ENCODE peak calls at places on chromosomes 16 and 17, in eight cellular contexts. O is OCI-LY7, B is HCT116, J is lower lobe of right lung, D is endothelial cell of umbilical vein, H is Peyer's patch, K is cardiac muscle cell, Z is heart right ventricle. R is an unnamed sample.

GRCh38 chr17:61657338-61657737 is 66.3 kb upstream of the NACA2 start:
- DNase-seq in O (no peak), B (no peak), J (no peak), D (peak), H (no peak), K (no peak), Z (no peak), R (no peak)

GRCh38 chr16:89341697-89342694 is 124.5 kb downstream of the ZNF778 start:
- DNase-seq in O (no peak), B (no peak), J (peak), D (no peak), H (peak), K (no peak), Z (no peak), R (no peak)

GRCh38 chr17:48850792-48851325 is 20.0 kb downstream of the CALCOCO2 start:
- DNase-seq in O (no peak), B (no peak), J (no peak), D (no peak), H (no peak), K (no peak), Z (no peak), R (no peak)

GRCh38 chr16:86821933-86822332 is 243.6 kb downstream of the FOXL1 start:
- DNase-seq in O (no peak), B (no peak), J (no peak), D (no peak), H (no peak), K (no peak), Z (no peak), R (no peak)

GRCh38 chr16:10736926-10737625 is 6.6 kb upstream of the NUBP1 start:
- DNase-seq in O (peak), B (peak), J (no peak), D (peak), H (no peak), K (peak), Z (no peak), R (peak)

GRCh38 chr16:67451061-67451703 is 20.3 kb downstream of the HSD11B2 start:
- DNase-seq in O (no peak), B (no peak), J (no peak), D (no peak), H (peak), K (no peak), Z (peak), R (no peak)

GRCh38 chr16:87897563-87898505 is 28.5 kb upstream of the SLC7A5 start:
- DNase-seq in O (peak), B (no peak), J (no peak), D (no peak), H (no peak), K (no peak), Z (no peak), R (no peak)

GRCh38 chr16:85285681-85286065 is 173.4 kb upstream of the CIBAR2 start:
- DNase-seq in O (no peak), B (no peak), J (no peak), D (no peak), H (no peak), K (no peak), Z (no peak), R (no peak)

GRCh38 chr17:8029121-8029520 is 9.7 kb upstream of the ALOX15B start:
- DNase-seq in O (no peak), B (no peak), J (no peak), D (no peak), H (no peak), K (peak), Z (no peak), R (no peak)

GRCh38 chr17:28426081-28426519 is 20.1 kb upstream of the SLC46A1 start:
- DNase-seq in O (no peak), B (no peak), J (no peak), D (no peak), H (peak), K (peak), Z (no peak), R (no peak)

GRCh38 chr16:57372372-57373116 is at the start of gene CX3CL1:
- DNase-seq in O (no peak), B (no peak), J (peak), D (peak), H (peak), K (peak), Z (peak), R (peak)

GRCh38 chr16:3089717-3090592 is 9.1 kb downstream of the ZSCAN10 start:
- DNase-seq in O (no peak), B (no peak), J (no peak), D (no peak), H (no peak), K (no peak), Z (no peak), R (no peak)

GRCh38 chr16:81778861-81779539 is at the start of gene PLCG2:
- DNase-seq in O (peak), B (peak), J (peak), D (peak), H (peak), K (peak), Z (peak), R (peak)

GRCh38 chr16:83586036-83586810 is 221.6 kb upstream of the HSBP1 start:
- DNase-seq in O (no peak), B (no peak), J (no peak), D (no peak), H (no peak), K (no peak), Z (no peak), R (no peak)

GRCh38 chr17:31834448-31834847 is 24.6 kb downstream of the COPRS start:
- DNase-seq in O (no peak), B (no peak), J (no peak), D (no peak), H (no peak), K (no peak), Z (no peak), R (no peak)

GRCh38 chr16:80824623-80825364 is 20.4 kb upstream of the CDYL2 start:
- DNase-seq in O (peak), B (peak), J (no peak), D (peak), H (no peak), K (peak), Z (no peak), R (peak)

GRCh38 chr17:34305061-34305460 is 14.2 kb upstream of the CCL8 start:
- DNase-seq in O (no peak), B (no peak), J (no peak), D (no peak), H (no peak), K (no peak), Z (no peak), R (no peak)
- H3K4me3 ChIP-seq in O (no peak), B (no peak), J (no peak), D (no peak), H (no peak), K (no peak), Z (no peak), R (no peak)

GRCh38 chr17:64178011-64178825 is 48.3 kb upstream of the ERN1 start:
- DNase-seq in O (no peak), B (no peak), J (no peak), D (no peak), H (no peak), K (no peak), Z (no peak), R (no peak)
- H3K27ac ChIP-seq in O (no peak), B (no peak), J (no peak), D (no peak), H (no peak), K (no peak), Z (peak), R (no peak)

GRCh38 chr17:71022758-71023157 is 853.4 kb downstream of the KCNJ2 start:
- DNase-seq in O (no peak), B (no peak), J (no peak), D (no peak), H (no peak), K (no peak), Z (no peak), R (no peak)

GRCh38 chr17:71024172-71024571 is 854.8 kb downstream of the KCNJ2 start:
- DNase-seq in O (no peak), B (no peak), J (no peak), D (no peak), H (no peak), K (no peak), Z (no peak), R (no peak)

GRCh38 chr17:71024969-71025368 is 855.6 kb downstream of the KCNJ2 start:
- DNase-seq in O (no peak), B (no peak), J (no peak), D (no peak), H (no peak), K (no peak), Z (no peak), R (no peak)

GRCh38 chr17:71023631-71024030 is 854.3 kb downstream of the KCNJ2 start:
- DNase-seq in O (no peak), B (no peak), J (no peak), D (no peak), H (no peak), K (peak), Z (no peak), R (peak)

DNA sequence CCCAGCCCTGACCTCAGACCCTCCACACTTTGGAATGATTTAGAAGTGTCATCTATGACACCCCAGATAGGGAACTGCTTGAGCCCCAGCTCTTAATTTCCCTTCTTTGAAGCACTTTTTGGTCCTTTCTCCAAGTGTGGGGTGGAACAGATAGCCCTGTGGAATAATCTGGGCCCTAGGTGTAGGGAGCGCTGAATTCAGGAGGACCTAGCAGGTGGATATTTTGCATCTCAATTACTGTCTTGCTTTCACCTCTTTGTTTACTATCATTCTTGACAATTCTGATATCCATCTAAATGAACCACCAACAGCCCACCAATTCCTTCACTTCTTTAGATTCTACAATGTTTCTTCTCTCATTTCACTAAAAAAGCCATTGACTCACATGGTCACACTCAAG is 850.4 kb downstream of the KCNJ2 start:
- DNase-seq in O (no peak), B (no peak), J (no peak), D (no peak), H (no peak), K (no peak), Z (no peak), R (no peak)
- H3K4me3 ChIP-seq in O (no peak), B (no peak), J (no peak), D (no peak), H (no peak), K (no peak), Z (no peak), R (no peak)

DNA sequence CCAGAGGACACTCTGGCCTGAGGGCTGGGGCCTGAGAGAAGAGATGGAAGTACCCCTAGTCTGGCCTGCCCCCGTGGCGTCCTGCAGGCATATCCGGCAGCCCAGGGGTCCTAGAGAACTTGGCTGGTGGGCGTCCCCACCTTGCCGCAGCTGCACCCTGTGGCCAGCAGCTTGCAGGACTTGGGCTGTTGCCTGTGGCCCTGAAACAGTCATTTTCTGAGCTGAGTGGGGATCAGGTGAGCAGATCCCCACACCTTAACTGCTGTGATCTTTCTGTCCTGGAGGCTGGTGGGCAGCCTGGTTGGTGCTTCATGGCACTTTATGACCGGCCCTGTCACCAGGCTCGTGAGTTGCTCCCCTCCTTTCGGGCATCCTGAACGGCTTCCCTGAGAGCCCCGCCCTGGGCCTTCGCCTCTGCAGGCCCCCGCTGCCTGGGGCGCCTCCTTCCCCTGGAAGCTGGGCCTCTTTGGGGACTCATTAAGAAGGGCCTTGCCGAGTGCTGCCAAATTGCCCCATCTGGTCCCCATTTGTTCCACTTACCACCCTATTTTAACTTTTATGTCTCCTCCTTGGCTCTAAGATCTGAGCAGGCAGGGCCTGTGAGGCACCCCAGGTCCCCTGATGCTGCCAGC is 298.7 kb downstream of the SEC14L1 start:
- DNase-seq in O (peak), B (no peak), J (no peak), D (no peak), H (no peak), K (no peak), Z (no peak), R (no peak)
- H3K27ac ChIP-seq in O (peak), B (no peak), J (peak), D (no peak), H (peak), K (no peak), Z (peak), R (no peak)

GRCh38 chr17:59371426-59372099 is 40.1 kb downstream of the YPEL2 start:
- DNase-seq in O (no peak), B (no peak), J (no peak), D (peak), H (peak), K (no peak), Z (peak), R (peak)
- H3K4me3 ChIP-seq in O (peak), B (no peak), J (peak), D (no peak), H (no peak), K (no peak), Z (no peak), R (no peak)

DNA sequence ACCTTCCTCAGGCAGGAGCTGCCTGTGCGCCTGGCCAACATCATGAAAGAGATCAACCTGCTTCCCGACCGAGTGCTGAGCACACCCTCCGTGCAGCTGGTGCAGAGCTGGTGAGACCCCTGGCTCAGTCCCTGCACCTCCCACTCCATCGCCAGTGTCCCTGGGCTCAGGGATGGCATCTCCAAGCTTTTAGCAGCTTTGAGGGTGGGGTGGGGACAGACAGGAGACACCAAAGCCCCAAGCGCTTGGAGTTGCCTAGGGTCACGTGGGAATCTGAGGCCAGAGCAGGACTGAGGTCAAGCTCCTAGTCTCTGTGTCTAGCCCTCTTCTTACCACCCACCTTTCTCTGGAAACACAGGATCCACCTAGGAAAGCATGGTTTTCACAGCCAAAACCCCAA is 2.3 kb downstream of the PDK2 start:
- DNase-seq in O (no peak), B (no peak), J (peak), D (no peak), H (no peak), K (no peak), Z (no peak), R (no peak)
- H3K27ac ChIP-seq in O (no peak), B (no peak), J (no peak), D (no peak), H (peak), K (no peak), Z (no peak), R (no peak)

GRCh38 chr17:78356163-78356713 is 3.6 kb downstream of the SOCS3 start:
- DNase-seq in O (peak), B (no peak), J (peak), D (no peak), H (no peak), K (peak), Z (peak), R (peak)

GRCh38 chr17:78355701-78356100 is 4.2 kb downstream of the SOCS3 start:
- DNase-seq in O (no peak), B (no peak), J (no peak), D (no peak), H (no peak), K (peak), Z (peak), R (no peak)

GRCh38 chr17:78357687-78358537 is 2.0 kb downstream of the SOCS3 start:
- DNase-seq in O (no peak), B (no peak), J (peak), D (no peak), H (no peak), K (peak), Z (peak), R (no peak)

GRCh38 chr17:78357177-78357586 is 2.7 kb downstream of the SOCS3 start:
- DNase-seq in O (no peak), B (no peak), J (peak), D (peak), H (no peak), K (peak), Z (peak), R (no peak)

DNA sequence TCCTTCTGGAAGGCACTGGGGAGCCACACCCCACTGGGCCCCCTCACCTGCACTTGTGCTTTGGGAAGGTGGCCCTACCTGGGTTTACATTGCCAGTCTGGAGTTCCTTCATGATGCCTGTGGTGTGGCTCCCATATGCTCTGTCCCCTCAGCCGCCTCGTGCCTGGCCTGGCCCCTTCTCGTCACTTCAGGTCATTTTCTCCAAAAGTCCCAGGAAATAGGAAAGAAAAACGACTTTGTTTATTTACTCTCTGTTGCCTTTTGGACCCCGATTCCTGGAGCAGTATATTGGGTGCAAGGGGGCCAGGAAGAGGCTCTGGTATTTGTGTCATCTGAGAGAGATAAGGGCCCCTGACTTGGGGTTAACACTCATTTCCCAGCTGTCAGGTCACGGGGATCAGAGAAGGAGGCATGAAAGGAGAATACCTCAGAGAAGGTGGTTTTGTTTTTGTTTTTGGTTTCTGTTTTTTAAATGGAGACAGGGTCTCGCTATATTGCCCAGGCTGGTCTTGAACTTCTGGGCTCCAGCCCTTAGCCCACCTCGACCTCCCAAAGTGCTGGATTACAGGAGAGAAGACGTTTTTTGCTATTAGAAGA is 4.7 kb downstream of the SOCS3 start:
- DNase-seq in O (no peak), B (no peak), J (no peak), D (no peak), H (no peak), K (no peak), Z (no peak), R (no peak)
- H3K4me3 ChIP-seq in O (no peak), B (no peak), J (peak), D (no peak), H (no peak), K (no peak), Z (peak), R (no peak)

R was measured in brain microvascular endothelial cell.